ENCODE peak calls at places on chromosome 2, in nine cellular contexts. K is glutamatergic neuron; A is stimulated activated CD8-positive, alpha-beta memory T cell treated with anti-CD3 and anti-CD28 coated beads, Interleukin-4, amount 100 ng/mL, for 4 hours; H is smooth muscle cell of the brain vasculature; C is fibroblast of mammary gland; L is NCI-H748 treated with DMSO at 0.1 percent for 48 hours; I is astrocyte of the cerebellum; F is GDM1; B is AG09309. E is an unnamed sample.
A peak's percentile ranks its signal among the peaks of the same experiment; 100 is the strongest.

GRCh38 chr2:206764673-206765241 is 371 bp downstream of the MDH1B start:
- DNase-seq in K (no peak), A (no peak), H (no peak), C (no peak), L (no peak), I (no peak), F (no peak), B (no peak), E (no peak)

GRCh38 chr2:39739386-39739785 is 39.7 kb downstream of the THUMPD2 start:
- DNase-seq in K (no peak), A (no peak), H (no peak), C (no peak), L (no peak), I (no peak), F (no peak), B (no peak), E (no peak)

GRCh38 chr2:63192889-63193778 is 142.5 kb downstream of the OTX1 start:
- DNase-seq in K (no peak), A (no peak), H (no peak), C (no peak), L (peak; percentile 44), I (no peak), F (no peak), B (no peak), E (no peak)

GRCh38 chr2:102033028-102033749 is 41.4 kb downstream of the IL1R2 start:
- DNase-seq in K (no peak), A (no peak), H (peak; percentile 73), C (peak; percentile 89), L (no peak), I (peak; percentile 97), F (peak; percentile 85), B (no peak), E (no peak)

GRCh38 chr2:19068206-19068605 is 290.2 kb downstream of the OSR1 start:
- DNase-seq in K (no peak), A (no peak), H (no peak), C (no peak), L (no peak), I (no peak), F (no peak), B (no peak), E (no peak)

GRCh38 chr2:101036562-101036961 is 34.5 kb downstream of the RPL31 start:
- DNase-seq in K (no peak), A (no peak), H (no peak), C (peak; percentile 58), L (no peak), I (peak; percentile 22), F (no peak), B (no peak), E (no peak)

GRCh38 chr2:46652514-46653170 is 173.3 kb downstream of the TMEM247 start:
- DNase-seq in K (no peak), A (no peak), H (no peak), C (no peak), L (no peak), I (no peak), F (no peak), B (no peak), E (no peak)

GRCh38 chr2:241762933-241763369 is 13.7 kb upstream of the GAL3ST2 start:
- DNase-seq in K (no peak), A (peak; percentile 32), H (no peak), C (no peak), L (no peak), I (no peak), F (no peak), B (no peak), E (no peak)

GRCh38 chr2:100422320-100422719 is 4.9 kb upstream of the CHST10 start:
- DNase-seq in K (peak; percentile 71), A (no peak), H (no peak), C (peak; percentile 44), L (no peak), I (no peak), F (no peak), B (no peak), E (peak; percentile 60)

GRCh38 chr2:9556121-9556869 is 665 bp upstream of the ADAM17 start:
- DNase-seq in K (no peak), A (no peak), H (no peak), C (peak; percentile 24), L (no peak), I (no peak), F (no peak), B (no peak), E (no peak)

GRCh38 chr2:42249887-42250286 is 80.7 kb downstream of the EML4 start:
- DNase-seq in K (no peak), A (no peak), H (no peak), C (no peak), L (peak; percentile 48), I (peak; percentile 44), F (no peak), B (no peak), E (no peak)

GRCh38 chr2:132766573-132766972 is 96.6 kb upstream of the LYPD1 start:
- DNase-seq in K (no peak), A (no peak), H (no peak), C (no peak), L (no peak), I (no peak), F (no peak), B (no peak), E (no peak)

GRCh38 chr2:110876167-110876999 is 144.0 kb downstream of the ACOXL start:
- DNase-seq in K (no peak), A (no peak), H (no peak), C (no peak), L (no peak), I (no peak), F (no peak), B (no peak), E (peak; percentile 56)

GRCh38 chr2:106542730-106543359 is 55.7 kb downstream of the CD8B2 start:
- DNase-seq in K (peak; percentile 84), A (peak; percentile 61), H (peak; percentile 18), C (peak; percentile 46), L (peak; percentile 36), I (peak; percentile 16), F (peak; percentile 25), B (no peak), E (peak; percentile 86)

GRCh38 chr2:153077311-153077710 is 358.9 kb downstream of the ARL6IP6 start:
- DNase-seq in K (no peak), A (no peak), H (no peak), C (no peak), L (no peak), I (no peak), F (no peak), B (no peak), E (no peak)

GRCh38 chr2:172251231-172251630 is 148.5 kb upstream of the DLX2 start:
- DNase-seq in K (no peak), A (no peak), H (no peak), C (peak; percentile 60), L (no peak), I (no peak), F (no peak), B (no peak), E (no peak)

GRCh38 chr2:10659898-10660568 is 29.7 kb downstream of the NOL10 start:
- DNase-seq in K (peak; percentile 78), A (no peak), H (peak; percentile 31), C (peak; percentile 86), L (peak; percentile 31), I (peak; percentile 62), F (no peak), B (peak; percentile 53), E (peak; percentile 63)

GRCh38 chr2:239206851-239207250 is 194.0 kb downstream of the HDAC4 start:
- DNase-seq in K (peak; percentile 11), A (no peak), H (no peak), C (no peak), L (no peak), I (no peak), F (no peak), B (no peak), E (no peak)

GRCh38 chr2:65055427-65056214 is 595 bp upstream of the CEP68 start:
- DNase-seq in K (peak; percentile 64), A (peak; percentile 21), H (no peak), C (no peak), L (no peak), I (no peak), F (no peak), B (no peak), E (peak; percentile 66)

GRCh38 chr2:160254363-160254762 is 54.3 kb upstream of the ITGB6 start:
- DNase-seq in K (no peak), A (no peak), H (peak; percentile 90), C (no peak), L (no peak), I (peak; percentile 62), F (no peak), B (no peak), E (no peak)

GRCh38 chr2:110204408-110205385 is at the start of gene NPHP1:
- DNase-seq in K (peak; percentile 95), A (peak; percentile 61), H (peak; percentile 46), C (peak; percentile 78), L (peak; percentile 23), I (peak; percentile 43), F (peak; percentile 48), B (peak; percentile 16), E (peak; percentile 91)

GRCh38 chr2:1607971-1608688 is 136.2 kb downstream of the PXDN start:
- DNase-seq in K (no peak), A (no peak), H (no peak), C (peak; percentile 50), L (no peak), I (no peak), F (no peak), B (no peak), E (no peak)

GRCh38 chr2:127324635-127325034 is 30.7 kb upstream of the ERCC3 start:
- DNase-seq in K (no peak), A (no peak), H (peak; percentile 28), C (peak; percentile 69), L (no peak), I (peak; percentile 57), F (no peak), B (peak; percentile 27), E (no peak)

GRCh38 chr2:1480671-1481076 is 67.4 kb downstream of the TPO start:
- DNase-seq in K (no peak), A (no peak), H (no peak), C (no peak), L (no peak), I (no peak), F (no peak), B (no peak), E (no peak)

GRCh38 chr2:39523308-39524044 is 86.4 kb upstream of the MAP4K3 start:
- DNase-seq in K (no peak), A (no peak), H (no peak), C (peak; percentile 91), L (no peak), I (peak; percentile 83), F (no peak), B (peak; percentile 82), E (no peak)

GRCh38 chr2:1854747-1855146 is 110.4 kb upstream of the PXDN start:
- DNase-seq in K (peak; percentile 70), A (no peak), H (peak; percentile 62), C (peak; percentile 28), L (peak; percentile 80), I (peak; percentile 56), F (peak; percentile 43), B (no peak), E (peak; percentile 66)

GRCh38 chr2:16475581-16475980 is 190.1 kb downstream of the CYRIA start:
- DNase-seq in K (no peak), A (no peak), H (no peak), C (no peak), L (no peak), I (no peak), F (no peak), B (no peak), E (no peak)

GRCh38 chr2:32882911-32883810 is 63.6 kb upstream of the LTBP1 start:
- DNase-seq in K (no peak), A (no peak), H (no peak), C (peak; percentile 11), L (no peak), I (peak; percentile 51), F (no peak), B (peak; percentile 71), E (no peak)

GRCh38 chr2:95149397-95149984 is 10.2 kb downstream of the ZNF514 start:
- DNase-seq in K (no peak), A (no peak), H (no peak), C (peak; percentile 11), L (no peak), I (no peak), F (no peak), B (no peak), E (no peak)

GRCh38 chr2:32369222-32369621 is 12.4 kb downstream of the BIRC6 start:
- DNase-seq in K (no peak), A (no peak), H (no peak), C (no peak), L (no peak), I (no peak), F (no peak), B (no peak), E (no peak)

GRCh38 chr2:240922982-240923537 is 16.9 kb downstream of the CROCC2 start:
- DNase-seq in K (peak; percentile 16), A (no peak), H (no peak), C (no peak), L (no peak), I (no peak), F (no peak), B (no peak), E (peak; percentile 11)

E was measured in WTC11.